ENCODE peak calls at places on chromosomes 3 and 15, in five cellular contexts. U is A549, I is stomach, Q is Peyer's patch, Z is RWPE2. Y is an unnamed sample.

GRCh38 chr15:31376511-31376910 is 49.9 kb downstream of the KLF13 start:
- DNase-seq in Z (no peak), I (no peak), Q (peak; percentile 86), U (no peak), Y (no peak)

GRCh38 chr3:127022849-127023248 is 39.9 kb downstream of the PLXNA1 start:
- DNase-seq in I (no peak), Q (no peak), U (no peak), Z (no peak), Y (no peak)

GRCh38 chr15:99424978-99425665 is 140.7 kb upstream of the MEF2A start:
- DNase-seq in U (no peak), Q (peak; percentile 47), Z (peak; percentile 72), I (no peak), Y (peak; percentile 71)

GRCh38 chr3:81789686-81790085 is 28.2 kb upstream of the GBE1 start:
- DNase-seq in Z (no peak), U (no peak), I (no peak), Q (no peak), Y (no peak)

GRCh38 chr3:127857270-127857801 is 35.0 kb upstream of the MGLL start:
- DNase-seq in Q (no peak), I (no peak), Z (no peak), U (no peak), Y (no peak)

GRCh38 chr3:47578691-47579632 is at the start of gene CSPG5:
- DNase-seq in U (no peak), I (no peak), Q (no peak), Z (no peak), Y (no peak)

GRCh38 chr15:96893159-96893906 is 562.8 kb downstream of the NR2F2 start:
- DNase-seq in I (peak; percentile 33), U (no peak), Z (no peak), Q (no peak), Y (no peak)

GRCh38 chr15:58585668-58586461 is 154.1 kb downstream of the LIPC start:
- DNase-seq in Z (no peak), Q (no peak), I (no peak), U (no peak), Y (no peak)

GRCh38 chr3:98755601-98756000 is 7.5 kb upstream of the ST3GAL6 start:
- DNase-seq in I (no peak), Z (no peak), U (no peak), Q (no peak), Y (no peak)

GRCh38 chr15:25776071-25776740 is 86.9 kb downstream of the ATP10A start:
- DNase-seq in U (no peak), Q (no peak), Z (peak; percentile 41), I (no peak), Y (no peak)

GRCh38 chr3:177681852-177682251 is 484.6 kb upstream of the TBL1XR1 start:
- DNase-seq in I (no peak), U (no peak), Q (no peak), Z (no peak), Y (no peak)

GRCh38 chr15:38670142-38671002 is 105.8 kb upstream of the RASGRP1 start:
- DNase-seq in I (no peak), Q (peak; percentile 84), Z (no peak), U (no peak), Y (no peak)

GRCh38 chr3:23170306-23170705 is 32.8 kb upstream of the UBE2E2 start:
- DNase-seq in Q (no peak), I (no peak), U (no peak), Z (no peak), Y (no peak)

GRCh38 chr3:183158113-183158512 is 4.4 kb downstream of the LAMP3 start:
- DNase-seq in Q (no peak), I (no peak), U (no peak), Z (no peak), Y (no peak)

GRCh38 chr3:58008140-58009025 is at the start of gene FLNB:
- DNase-seq in I (peak; percentile 77), U (peak; percentile 65), Q (peak; percentile 85), Z (no peak), Y (peak; percentile 88)

GRCh38 chr3:180630360-180630759 is 28.4 kb downstream of the TTC14 start:
- DNase-seq in U (no peak), I (no peak), Q (no peak), Z (no peak), Y (no peak)

GRCh38 chr3:116045251-116045770 is 400.0 kb downstream of the LSAMP start:
- DNase-seq in I (no peak), U (no peak), Z (no peak), Q (no peak), Y (no peak)

GRCh38 chr3:174413057-174413912 is 445.8 kb upstream of the NAALADL2 start:
- DNase-seq in Z (no peak), I (no peak), U (no peak), Q (no peak), Y (no peak)

GRCh38 chr15:86588413-86588812 is 508.7 kb downstream of the AGBL1 start:
- DNase-seq in U (no peak), Q (no peak), I (no peak), Z (no peak), Y (no peak)

GRCh38 chr3:150721285-150722130 is 17.8 kb upstream of the ERICH6 start:
- DNase-seq in Q (no peak), I (no peak), U (peak; percentile 75), Z (no peak), Y (no peak)

GRCh38 chr15:33561967-33562366 is 251.2 kb downstream of the RYR3 start:
- DNase-seq in I (no peak), U (no peak), Q (no peak), Z (no peak), Y (no peak)

GRCh38 chr3:69740103-69741021 is 1.1 kb downstream of the MITF start:
- DNase-seq in I (peak; percentile 68), Z (peak; percentile 71), Q (peak; percentile 50), U (no peak), Y (peak; percentile 68)

GRCh38 chr3:143288944-143289343 is 169.4 kb downstream of the CHST2 start:
- DNase-seq in Q (no peak), I (no peak), Z (no peak), U (no peak), Y (no peak)

GRCh38 chr3:156483961-156484787 is 70.7 kb downstream of the SSR3 start:
- DNase-seq in U (no peak), Q (peak; percentile 77), I (no peak), Z (no peak), Y (peak; percentile 66)

GRCh38 chr3:170717410-170718402 is 131.8 kb upstream of the SLC7A14 start:
- DNase-seq in U (no peak), Z (no peak), I (no peak), Q (no peak), Y (peak; percentile 63)

GRCh38 chr3:64462203-64463120 is 225.3 kb downstream of the ADAMTS9 start:
- DNase-seq in Q (no peak), I (no peak), U (no peak), Z (no peak), Y (no peak)

GRCh38 chr3:171851685-171852084 is 8.5 kb downstream of the TMEM212 start:
- DNase-seq in Q (no peak), Z (no peak), U (no peak), I (no peak), Y (no peak)

GRCh38 chr3:72664576-72664975 is 183.7 kb downstream of the SHQ1 start:
- DNase-seq in I (no peak), U (no peak), Q (no peak), Z (no peak), Y (no peak)

GRCh38 chr15:66595937-66596545 is 30.2 kb upstream of the LCTL start:
- DNase-seq in Z (no peak), I (no peak), Q (no peak), U (no peak), Y (no peak)

GRCh38 chr15:45611305-45611704 is 23.5 kb upstream of the SQOR start:
- DNase-seq in Z (no peak), I (no peak), U (no peak), Q (no peak), Y (no peak)

GRCh38 chr3:177057768-177058167 is 139.5 kb downstream of the TBL1XR1 start:
- DNase-seq in I (no peak), Z (no peak), Q (no peak), U (no peak), Y (no peak)

GRCh38 chr3:71125729-71126128 is 457.8 kb downstream of the FOXP1 start:
- DNase-seq in I (no peak), Z (no peak), U (no peak), Q (no peak), Y (no peak)

GRCh38 chr3:71120012-71120411 is 463.5 kb downstream of the FOXP1 start:
- DNase-seq in Q (no peak), U (no peak), Z (no peak), I (no peak), Y (no peak)

GRCh38 chr3:71121429-71122167 is 461.9 kb downstream of the FOXP1 start:
- DNase-seq in Z (no peak), I (no peak), Q (no peak), U (no peak), Y (peak; percentile 78)

GRCh38 chr3:71124048-71124447 is 459.5 kb downstream of the FOXP1 start:
- DNase-seq in U (no peak), Z (no peak), Q (no peak), I (no peak), Y (no peak)

GRCh38 chr3:71122641-71123040 is 460.9 kb downstream of the FOXP1 start:
- DNase-seq in U (no peak), I (no peak), Q (no peak), Z (no peak), Y (no peak)
- H3K4me1 ChIP-seq in U (peaks cover 37% of the 10 kb centered on the region), I (peaks cover 23% of the 10 kb centered on the region), Q (no peaks in the 10 kb centered on the region), Z (peaks cover 2% of the 10 kb centered on the region), Y (no peaks in the 10 kb centered on the region)

DNA sequence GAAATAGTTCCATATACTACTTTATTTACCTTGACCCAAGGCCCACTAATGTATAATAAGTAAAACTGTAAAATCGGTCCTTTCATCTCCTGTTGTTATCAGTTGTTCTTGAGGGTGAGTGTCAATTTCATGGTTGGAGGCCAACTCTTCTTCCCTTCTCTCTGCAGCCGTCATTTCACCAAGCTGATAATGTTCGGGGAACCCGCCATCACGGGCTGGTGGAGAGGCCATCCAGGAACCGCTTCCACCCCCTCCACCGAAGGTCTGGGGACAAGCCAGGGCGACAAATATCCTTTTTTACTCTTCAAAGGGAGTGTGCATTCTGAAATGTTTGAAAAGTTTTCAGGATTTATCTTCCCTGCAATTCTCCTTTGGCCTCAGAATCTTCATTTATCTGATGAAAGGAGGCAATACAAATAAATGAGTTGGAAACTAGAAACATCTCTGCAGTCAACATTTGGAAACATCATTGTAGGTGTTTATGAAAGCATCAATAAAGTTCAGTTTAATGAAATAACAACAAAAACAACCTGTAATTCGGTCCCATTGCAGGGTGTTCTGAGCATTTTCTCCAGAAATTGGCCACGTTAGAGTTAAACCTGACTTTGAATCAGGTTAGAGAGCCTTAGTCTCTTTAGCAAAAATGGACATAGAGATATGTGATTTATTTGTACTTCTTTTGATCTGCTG is 63.9 kb downstream of the CRTC3 start:
- DNase-seq in U (no peak), Q (no peak), I (no peak), Z (no peak), Y (no peak)
- H3K4me1 ChIP-seq in U (peaks cover 54% of the 10 kb centered on the region), Q (no peaks in the 10 kb centered on the region), I (peaks cover 49% of the 10 kb centered on the region), Z (peaks cover 33% of the 10 kb centered on the region), Y (peaks cover 64% of the 10 kb centered on the region)

GRCh38 chr3:42033741-42034140 is 57.4 kb upstream of the TRAK1 start:
- DNase-seq in Z (no peak), Q (peak; percentile 25), U (no peak), I (no peak), Y (peak; percentile 58)
- H3K4me1 ChIP-seq in Z (peaks cover 44% of the 10 kb centered on the region), Q (peaks cover 3% of the 10 kb centered on the region), U (peaks cover 58% of the 10 kb centered on the region), I (peaks cover 37% of the 10 kb centered on the region), Y (no peaks in the 10 kb centered on the region)

DNA sequence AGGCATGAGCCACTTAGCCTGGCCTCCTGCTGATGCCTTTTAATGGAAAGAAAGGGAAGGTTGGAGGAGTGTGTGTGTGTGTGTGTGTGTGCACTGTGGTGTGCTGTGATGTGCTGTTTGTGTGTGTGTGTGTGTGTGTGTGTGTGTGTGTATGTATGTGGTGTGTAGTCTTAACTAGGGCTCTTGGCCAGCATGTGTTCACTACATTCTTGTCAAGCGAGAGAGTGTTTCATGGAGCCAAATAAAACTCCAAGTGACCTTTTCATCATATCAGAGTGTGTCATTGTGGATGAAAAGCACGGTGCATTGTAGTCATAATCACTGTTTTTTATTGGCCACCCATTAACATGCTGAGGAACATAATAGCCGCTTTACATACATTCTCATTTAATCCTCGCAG is 30.8 kb upstream of the BHLHE40 start:
- DNase-seq in I (no peak), Q (no peak), U (no peak), Z (no peak), Y (no peak)
- H3K4me1 ChIP-seq in I (no peaks in the 10 kb centered on the region), Q (no peaks in the 10 kb centered on the region), U (peaks cover 34% of the 10 kb centered on the region), Z (no peaks in the 10 kb centered on the region), Y (peaks cover 8% of the 10 kb centered on the region)